ENCODE peak calls at places on chromosomes 13 and 19, in six cellular contexts. N is neural progenitor cell, X is fibroblast of lung, M is PC-3, R is HCT116, G is PC-9. P is an unnamed sample.

GRCh38 chr13:98214707-98215106 is 37.6 kb upstream of the RNF113B start:
- DNase-seq in R (peak; percentile 6), X (no peak), N (no peak), M (peak; percentile 84), G (peak; percentile 96), P (no peak)

GRCh38 chr13:113407103-113407530 is 43.2 kb upstream of the GRTP1 start:
- DNase-seq in X (no peak), R (no peak), M (no peak), N (no peak), G (no peak), P (peak; percentile 24)

GRCh38 chr19:54459282-54460229 is 4.0 kb downstream of the LENG9 start:
- DNase-seq in R (no peak), G (no peak), X (no peak), M (no peak), N (no peak), P (no peak)

GRCh38 chr19:45542234-45542668 is 35.0 kb downstream of the VASP start:
- DNase-seq in G (peak; percentile 56), M (peak; percentile 72), R (no peak), X (no peak), N (no peak), P (no peak)

GRCh38 chr19:52142001-52142595 is 2.4 kb upstream of the ZNF616 start:
- DNase-seq in M (peak; percentile 61), R (no peak), X (no peak), N (no peak), G (peak; percentile 94), P (no peak)

GRCh38 chr13:33997574-33997973 is 179.6 kb downstream of the RFC3 start:
- DNase-seq in R (no peak), G (no peak), X (no peak), M (peak; percentile 38), N (no peak), P (no peak)

GRCh38 chr13:94849254-94849653 is 136.9 kb upstream of the SOX21 start:
- DNase-seq in N (no peak), X (no peak), G (no peak), R (no peak), M (peak; percentile 30), P (no peak)

GRCh38 chr13:40786568-40786996 is 2.8 kb upstream of the SLC25A15 start:
- DNase-seq in G (no peak), N (no peak), R (no peak), X (peak; percentile 76), M (no peak), P (peak; percentile 8)

GRCh38 chr19:47158879-47159509 is 28.4 kb downstream of the SAE1 start:
- DNase-seq in R (no peak), M (no peak), G (peak; percentile 49), N (no peak), X (no peak), P (no peak)

GRCh38 chr19:50536662-50537305 is 23.1 kb upstream of the ASPDH start:
- DNase-seq in N (no peak), G (no peak), R (no peak), M (no peak), X (no peak), P (no peak)

GRCh38 chr13:106088094-106088493 is 447.4 kb downstream of the EFNB2 start:
- DNase-seq in N (no peak), X (no peak), R (no peak), G (no peak), M (no peak), P (no peak)
- H2AFZ ChIP-seq in N (no peak overlapping the region), X (no peak overlapping the region), R (no peak overlapping the region), G (no peak overlapping the region), M (no peak overlapping the region), P (no peak overlapping the region)

DNA sequence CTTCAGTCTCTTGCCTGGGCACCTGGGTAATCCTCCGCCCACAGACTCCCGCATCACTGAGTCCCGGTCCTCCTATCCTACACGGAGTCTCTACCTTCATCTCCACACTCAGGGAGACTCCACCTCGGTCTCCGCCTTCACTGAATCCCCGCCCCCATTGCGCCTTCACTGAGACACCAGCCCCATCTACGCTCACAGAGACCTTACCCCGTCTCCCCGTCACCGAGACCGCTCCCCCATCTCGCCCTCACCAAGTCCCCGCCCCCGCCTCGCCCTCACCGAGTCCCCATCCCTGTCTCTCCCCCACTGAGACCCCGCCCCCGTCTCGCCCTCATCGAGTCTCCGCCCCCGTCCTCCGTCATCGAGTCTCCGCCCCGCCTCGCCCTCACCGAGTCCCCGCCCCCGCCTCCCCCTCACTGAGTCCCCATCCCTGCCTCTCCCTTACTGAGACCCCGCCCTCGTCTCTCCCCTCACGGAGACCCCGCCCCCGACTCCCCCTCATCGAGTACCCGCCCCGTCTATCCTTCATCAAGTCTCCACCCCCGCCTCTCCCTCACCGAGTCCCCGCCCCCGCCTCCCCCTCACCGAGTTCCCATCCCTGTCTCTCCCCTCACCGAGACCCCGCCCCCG is 23.1 kb upstream of the ZNF846 start:
- DNase-seq in G (peak; percentile 86), X (peak; percentile 96), R (no peak), M (peak; percentile 93), N (peak; percentile 99), P (peak; percentile 99)
- H3K27ac ChIP-seq in G (no peak overlapping the region), X (peak overlapping the region; percentile 65), R (no peak overlapping the region), M (peak overlapping the region; percentile 33), N (no peak overlapping the region), P (no peak overlapping the region)

DNA sequence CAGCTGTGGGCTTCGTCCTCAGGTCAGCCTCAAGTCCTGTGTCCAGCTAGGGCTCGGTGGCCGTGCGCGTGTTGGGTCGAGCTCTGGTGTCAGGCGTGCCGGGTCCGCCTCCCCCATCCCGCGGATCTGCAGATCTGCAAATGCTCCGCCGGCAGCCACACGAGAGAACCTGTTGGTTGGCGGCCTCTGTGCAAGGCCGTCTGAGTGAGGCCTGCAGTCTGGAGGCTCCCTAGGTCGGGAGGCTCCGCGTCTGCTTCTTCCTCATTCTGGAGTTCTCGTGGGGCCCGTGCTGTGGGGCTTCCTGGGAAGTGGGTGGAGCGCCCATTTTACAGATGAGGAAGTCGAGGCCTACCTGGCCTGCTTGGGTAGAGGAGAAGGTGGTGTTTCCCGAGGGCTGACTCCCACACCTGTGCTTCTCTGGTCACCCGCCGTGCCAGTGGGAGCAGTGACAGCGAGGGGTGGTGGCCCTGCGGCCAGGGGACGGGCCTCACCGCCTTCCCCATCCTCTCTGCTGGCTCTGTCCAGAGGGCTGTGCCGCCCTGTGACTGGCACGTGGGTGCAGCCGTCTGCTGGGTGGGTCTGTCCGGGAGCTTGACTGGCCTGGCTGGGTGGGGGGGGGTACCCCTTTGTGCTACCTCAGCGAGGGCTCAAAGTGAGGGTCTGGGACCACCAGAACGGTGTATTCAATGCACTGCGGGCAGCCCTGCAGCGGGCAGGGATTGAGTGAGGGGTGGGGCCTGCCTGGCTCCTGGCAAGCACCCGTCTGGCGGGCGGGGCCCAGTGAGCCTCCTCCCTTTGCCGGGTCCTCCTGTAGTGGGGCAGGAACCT is 3.3 kb downstream of the CSNK1G2 start:
- DNase-seq in X (no peak), M (no peak), G (no peak), N (no peak), R (no peak), P (no peak)
- H2AFZ ChIP-seq in X (no peak overlapping the region), M (no peak overlapping the region), G (no peak overlapping the region), N (no peak overlapping the region), R (no peak overlapping the region), P (no peak overlapping the region)

DNA sequence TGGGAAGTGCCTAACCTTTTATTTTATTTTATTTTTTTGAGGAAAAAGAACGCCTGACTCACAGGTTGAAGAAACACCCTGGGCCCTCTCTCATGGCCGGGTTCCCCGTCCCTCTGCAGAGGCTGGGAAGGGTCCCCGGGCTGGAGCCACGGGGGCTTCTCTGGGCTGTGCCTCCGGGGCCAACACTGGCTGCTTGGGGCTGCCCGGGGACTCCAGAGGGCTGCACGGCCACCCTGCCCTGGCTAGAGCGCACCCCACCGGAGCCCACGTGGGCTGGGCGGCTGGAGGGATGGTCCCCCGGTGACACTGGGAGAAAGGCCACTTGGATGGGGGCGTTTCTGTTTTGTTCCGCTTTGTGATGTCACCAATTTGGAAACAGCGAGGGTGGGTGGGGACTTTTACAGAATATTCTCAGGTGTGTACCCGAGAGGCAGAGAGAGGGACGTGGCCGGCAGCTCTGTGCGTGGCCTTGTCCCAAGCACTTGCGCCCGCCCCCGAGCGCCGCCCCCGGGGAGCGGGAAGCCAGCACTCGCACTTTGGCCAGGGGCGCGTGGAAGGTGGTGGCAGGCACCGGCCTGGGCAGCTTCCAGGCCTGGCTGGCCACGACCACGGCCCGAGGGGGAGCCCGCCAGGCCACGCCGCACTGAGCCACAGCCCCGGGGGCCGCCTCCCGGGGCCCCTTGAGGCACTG is 13.9 kb upstream of the GNA15 start:
- DNase-seq in N (no peak), G (no peak), R (no peak), M (no peak), X (no peak), P (no peak)
- H3K27ac ChIP-seq in N (no peak overlapping the region), G (no peak overlapping the region), R (no peak overlapping the region), M (no peak overlapping the region), X (no peak overlapping the region), P (no peak overlapping the region)